ENCODE peak calls at places on chromosomes 13 and 19, in six cellular contexts. One of them, this sample, is unnamed.

GRCh38 chr13:112204881-112205327 is 138.0 kb downstream of the SOX1 start:
- DNase-seq in AG09309: no peak
- DNase-seq in glutamatergic neuron: no peak
- DNase-seq in mucosa of descending colon: no peak
- DNase-seq in breast epithelium: no peak
- DNase-seq in K562: no peak
- DNase-seq in this sample: no peak

GRCh38 chr19:49150106-49150943 is 4.9 kb downstream of the HRC start:
- DNase-seq in K562: peak
- DNase-seq in glutamatergic neuron: peak
- DNase-seq in AG09309: peak
- DNase-seq in mucosa of descending colon: peak
- DNase-seq in breast epithelium: peak
- DNase-seq in this sample: peak

GRCh38 chr13:21075303-21076264 is 14.2 kb upstream of the LATS2 start:
- DNase-seq in breast epithelium: no peak
- DNase-seq in K562: no peak
- DNase-seq in AG09309: no peak
- DNase-seq in glutamatergic neuron: peak
- DNase-seq in mucosa of descending colon: peak
- DNase-seq in this sample: peak

GRCh38 chr13:93244918-93245280 is 18.3 kb downstream of the GPC6 start:
- DNase-seq in mucosa of descending colon: no peak
- DNase-seq in breast epithelium: no peak
- DNase-seq in glutamatergic neuron: no peak
- DNase-seq in AG09309: no peak
- DNase-seq in K562: no peak
- DNase-seq in this sample: no peak

GRCh38 chr19:10603873-10604459 is 16.9 kb upstream of the AP1M2 start:
- DNase-seq in glutamatergic neuron: no peak
- DNase-seq in mucosa of descending colon: no peak
- DNase-seq in K562: no peak
- DNase-seq in breast epithelium: no peak
- DNase-seq in AG09309: no peak
- DNase-seq in this sample: no peak

GRCh38 chr19:3375221-3376088 is 9.1 kb downstream of the NFIC start:
- DNase-seq in glutamatergic neuron: no peak
- DNase-seq in mucosa of descending colon: peak
- DNase-seq in AG09309: no peak
- DNase-seq in K562: peak
- DNase-seq in breast epithelium: peak
- DNase-seq in this sample: no peak

GRCh38 chr13:41897126-41897525 is 63.8 kb downstream of the VWA8 start:
- DNase-seq in mucosa of descending colon: no peak
- DNase-seq in glutamatergic neuron: no peak
- DNase-seq in AG09309: no peak
- DNase-seq in breast epithelium: no peak
- DNase-seq in K562: no peak
- DNase-seq in this sample: no peak

GRCh38 chr13:77800219-77800618 is 102.7 kb downstream of the SLAIN1 start:
- DNase-seq in AG09309: peak
- DNase-seq in K562: no peak
- DNase-seq in breast epithelium: no peak
- DNase-seq in glutamatergic neuron: no peak
- DNase-seq in mucosa of descending colon: no peak
- DNase-seq in this sample: no peak

GRCh38 chr19:6252066-6252465 is 27.7 kb downstream of the MLLT1 start:
- DNase-seq in mucosa of descending colon: no peak
- DNase-seq in glutamatergic neuron: no peak
- DNase-seq in K562: no peak
- DNase-seq in AG09309: no peak
- DNase-seq in breast epithelium: no peak
- DNase-seq in this sample: no peak

GRCh38 chr13:100245099-100245498 is 156.2 kb downstream of the PCCA start:
- DNase-seq in mucosa of descending colon: no peak
- DNase-seq in AG09309: no peak
- DNase-seq in K562: no peak
- DNase-seq in breast epithelium: no peak
- DNase-seq in glutamatergic neuron: no peak
- DNase-seq in this sample: no peak

GRCh38 chr19:50933640-50934039 is 19.2 kb downstream of the KLK5 start:
- DNase-seq in mucosa of descending colon: no peak
- DNase-seq in glutamatergic neuron: no peak
- DNase-seq in K562: peak
- DNase-seq in breast epithelium: no peak
- DNase-seq in AG09309: peak
- DNase-seq in this sample: no peak

GRCh38 chr19:7188682-7189629 is 105.3 kb downstream of the INSR start:
- DNase-seq in mucosa of descending colon: no peak
- DNase-seq in K562: no peak
- DNase-seq in breast epithelium: no peak
- DNase-seq in glutamatergic neuron: no peak
- DNase-seq in AG09309: no peak
- DNase-seq in this sample: no peak

GRCh38 chr19:34772697-34773554 is at the start of gene ZNF599:
- DNase-seq in glutamatergic neuron: peak
- DNase-seq in mucosa of descending colon: peak
- DNase-seq in breast epithelium: peak
- DNase-seq in AG09309: peak
- DNase-seq in K562: peak
- DNase-seq in this sample: peak

GRCh38 chr19:16210168-16210567 is 12.5 kb downstream of the AP1M1 start:
- DNase-seq in mucosa of descending colon: no peak
- DNase-seq in glutamatergic neuron: no peak
- DNase-seq in AG09309: no peak
- DNase-seq in K562: no peak
- DNase-seq in breast epithelium: no peak
- DNase-seq in this sample: no peak

GRCh38 chr13:29707876-29708543 is 112.5 kb upstream of the SLC7A1 start:
- DNase-seq in AG09309: peak
- DNase-seq in K562: peak
- DNase-seq in breast epithelium: no peak
- DNase-seq in glutamatergic neuron: peak
- DNase-seq in mucosa of descending colon: peak
- DNase-seq in this sample: peak

GRCh38 chr13:111050539-111050879 is 64.6 kb upstream of the ARHGEF7 start:
- DNase-seq in breast epithelium: no peak
- DNase-seq in mucosa of descending colon: no peak
- DNase-seq in glutamatergic neuron: no peak
- DNase-seq in K562: no peak
- DNase-seq in AG09309: no peak
- DNase-seq in this sample: no peak
- TF ChIP-seq CTCF in breast epithelium: no peak
- TF ChIP-seq CTCF in mucosa of descending colon: no peak
- TF ChIP-seq CTCF in glutamatergic neuron: no peak
- TF ChIP-seq CTCF in K562: no peak
- TF ChIP-seq CTCF in AG09309: no peak
- TF ChIP-seq CTCF in this sample: no peak

GRCh38 chr19:43956827-43957226 is 5.8 kb downstream of the ZNF221 start:
- DNase-seq in glutamatergic neuron: no peak
- DNase-seq in K562: no peak
- DNase-seq in mucosa of descending colon: no peak
- DNase-seq in AG09309: no peak
- DNase-seq in breast epithelium: no peak
- DNase-seq in this sample: no peak

GRCh38 chr19:43950834-43951626 is at the start of gene ZNF221:
- DNase-seq in K562: peak
- DNase-seq in mucosa of descending colon: peak
- DNase-seq in AG09309: peak
- DNase-seq in glutamatergic neuron: peak
- DNase-seq in breast epithelium: peak
- DNase-seq in this sample: peak
- TF ChIP-seq CTCF in K562: peak
- TF ChIP-seq CTCF in mucosa of descending colon: peak
- TF ChIP-seq CTCF in AG09309: peak
- TF ChIP-seq CTCF in glutamatergic neuron: peak
- TF ChIP-seq CTCF in breast epithelium: peak
- TF ChIP-seq CTCF in this sample: peak

DNA sequence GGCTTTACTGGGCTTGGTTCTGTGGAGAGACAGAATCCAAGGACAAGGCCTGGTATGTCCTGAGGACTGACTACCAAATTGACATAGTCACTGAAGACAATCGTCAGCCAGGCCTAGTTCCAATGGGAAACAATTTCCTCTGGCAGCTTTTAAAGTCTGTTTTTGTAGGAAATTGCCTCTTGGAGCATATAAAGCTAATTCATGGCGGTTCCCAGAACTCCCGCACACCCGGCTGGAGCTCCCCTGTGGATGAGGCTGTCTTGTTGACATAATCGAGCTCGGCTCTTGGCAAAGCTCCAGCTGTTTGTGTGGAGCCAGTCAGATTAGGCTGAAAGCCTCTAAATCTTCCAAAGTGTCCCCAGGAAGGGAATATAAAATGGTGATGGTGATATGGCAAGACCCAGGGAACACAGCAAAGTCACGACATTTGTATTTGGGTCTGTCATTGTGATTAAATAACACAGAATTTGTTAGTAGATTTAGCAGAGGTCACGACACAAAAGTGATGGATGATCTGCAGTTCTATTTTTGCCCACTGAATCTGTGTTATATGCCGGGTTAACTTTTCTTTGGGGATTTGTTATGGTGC is 395.0 kb downstream of the PCDH9 start:
- DNase-seq in breast epithelium: no peak
- DNase-seq in K562: peak
- DNase-seq in mucosa of descending colon: peak
- DNase-seq in AG09309: no peak
- DNase-seq in glutamatergic neuron: peak
- DNase-seq in this sample: peak
- TF ChIP-seq CTCF in breast epithelium: no peak
- TF ChIP-seq CTCF in K562: no peak
- TF ChIP-seq CTCF in mucosa of descending colon: no peak
- TF ChIP-seq CTCF in AG09309: no peak
- TF ChIP-seq CTCF in glutamatergic neuron: no peak
- TF ChIP-seq CTCF in this sample: no peak

GRCh38 chr19:41698746-41699230 is 9.6 kb upstream of the CEACAM5 start:
- DNase-seq in breast epithelium: no peak
- DNase-seq in mucosa of descending colon: no peak
- DNase-seq in AG09309: no peak
- DNase-seq in K562: no peak
- DNase-seq in glutamatergic neuron: no peak
- DNase-seq in this sample: peak
- TF ChIP-seq CTCF in breast epithelium: no peak
- TF ChIP-seq CTCF in mucosa of descending colon: no peak
- TF ChIP-seq CTCF in AG09309: no peak
- TF ChIP-seq CTCF in K562: no peak
- TF ChIP-seq CTCF in glutamatergic neuron: no peak
- TF ChIP-seq CTCF in this sample: no peak

DNA sequence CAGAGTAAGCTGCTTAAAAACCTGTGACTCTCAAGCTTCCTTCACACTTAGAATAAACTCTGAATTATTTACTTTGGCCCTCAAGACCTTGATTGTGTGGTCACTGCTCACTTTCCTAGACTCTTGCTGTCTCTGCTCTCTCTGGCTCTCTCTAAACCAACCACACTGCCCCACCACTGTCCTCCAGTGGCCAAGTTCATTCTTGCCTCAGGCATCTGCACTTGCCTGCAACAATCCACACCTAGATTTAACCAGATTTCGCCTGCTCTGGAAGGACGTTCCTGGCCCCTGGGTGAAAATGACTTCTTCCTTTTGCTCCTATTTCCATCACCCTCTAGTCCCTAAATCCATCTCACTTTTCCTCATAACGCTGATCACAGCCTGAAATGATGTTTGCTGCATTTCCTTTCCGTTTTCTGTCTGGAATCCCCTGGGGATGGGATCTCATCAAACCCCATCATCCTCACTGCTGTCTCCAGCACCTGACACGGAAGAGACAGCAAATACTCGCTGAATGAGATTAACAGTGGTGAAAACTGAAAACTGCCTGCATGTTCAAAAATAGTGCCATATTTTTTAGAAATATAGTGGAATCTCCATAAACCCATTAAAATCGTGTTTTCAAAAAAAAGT is 232.6 kb downstream of the UQCRFS1 start:
- DNase-seq in breast epithelium: no peak
- DNase-seq in AG09309: peak
- DNase-seq in K562: no peak
- DNase-seq in mucosa of descending colon: no peak
- DNase-seq in glutamatergic neuron: no peak
- DNase-seq in this sample: peak
- TF ChIP-seq CTCF in breast epithelium: no peak
- TF ChIP-seq CTCF in AG09309: peak
- TF ChIP-seq CTCF in K562: no peak
- TF ChIP-seq CTCF in mucosa of descending colon: no peak
- TF ChIP-seq CTCF in glutamatergic neuron: no peak
- TF ChIP-seq CTCF in this sample: peak

DNA sequence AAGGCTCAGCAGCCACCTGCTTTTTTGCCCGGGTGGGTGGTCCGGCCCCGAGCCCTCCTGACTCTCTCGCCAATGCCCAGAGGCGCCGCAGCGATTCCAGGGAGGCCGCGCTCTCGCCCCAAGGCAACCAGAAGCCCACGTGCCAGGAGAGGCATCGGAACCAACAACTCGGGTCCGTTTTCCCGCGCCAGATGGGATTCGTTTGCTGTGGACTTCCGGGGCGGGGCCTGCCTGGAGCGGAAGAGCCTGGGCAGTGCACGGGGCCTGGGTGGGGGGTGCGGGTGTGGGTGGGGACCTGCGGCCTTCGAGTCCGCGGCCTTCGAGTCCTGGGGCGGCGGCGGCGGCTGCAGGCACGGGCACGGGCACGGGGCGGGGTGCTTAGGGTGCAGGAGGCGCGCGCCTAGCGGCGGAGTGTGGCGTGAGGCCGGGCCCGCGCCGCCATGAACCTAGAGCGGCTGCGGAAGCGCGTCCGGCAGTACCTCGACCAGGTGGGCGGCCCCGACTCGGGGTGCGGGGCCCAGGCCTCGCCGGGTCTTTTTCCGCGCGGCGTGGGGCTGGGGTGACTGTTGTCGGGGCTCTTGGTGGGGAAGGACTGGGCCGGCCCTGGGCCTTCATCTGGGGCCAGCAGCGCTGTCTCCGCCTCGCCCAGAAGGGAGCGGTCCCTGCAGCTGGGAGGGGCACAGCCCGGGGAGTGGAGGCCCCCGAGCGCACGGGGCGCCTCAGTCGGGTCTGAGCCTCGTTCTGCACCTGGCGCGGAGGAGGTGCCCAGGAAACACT is at the start of gene CDC16:
- DNase-seq in breast epithelium: peak
- DNase-seq in glutamatergic neuron: peak
- DNase-seq in mucosa of descending colon: peak
- DNase-seq in K562: peak
- DNase-seq in AG09309: peak
- DNase-seq in this sample: peak
- TF ChIP-seq CTCF in breast epithelium: no peak
- TF ChIP-seq CTCF in glutamatergic neuron: peak
- TF ChIP-seq CTCF in mucosa of descending colon: peak
- TF ChIP-seq CTCF in K562: no peak
- TF ChIP-seq CTCF in AG09309: no peak
- TF ChIP-seq CTCF in this sample: no peak

GRCh38 chr19:18128044-18128443 is 24.9 kb upstream of the PIK3R2 start:
- DNase-seq in K562: no peak
- DNase-seq in breast epithelium: no peak
- DNase-seq in AG09309: no peak
- DNase-seq in glutamatergic neuron: no peak
- DNase-seq in mucosa of descending colon: no peak
- DNase-seq in this sample: no peak
- TF ChIP-seq CTCF in K562: no peak
- TF ChIP-seq CTCF in breast epithelium: no peak
- TF ChIP-seq CTCF in AG09309: no peak
- TF ChIP-seq CTCF in glutamatergic neuron: no peak
- TF ChIP-seq CTCF in mucosa of descending colon: no peak
- TF ChIP-seq CTCF in this sample: no peak

This sample was measured in Calu3.